ENCODE peak calls at places on chromosomes 6 and 20, in six cellular contexts. C is PC-3, N is IMR-90, P is H9, W is HepG2, M is astrocyte. Y is an unnamed sample.

GRCh38 chr6:37615564-37616340 is 81.9 kb downstream of the MDGA1 start:
- DNase-seq in N (no peak), W (no peak), C (no peak), P (no peak), M (peak; percentile 72), Y (no peak)

GRCh38 chr6:37700266-37700973 is 2.7 kb upstream of the MDGA1 start:
- DNase-seq in N (no peak), P (no peak), C (no peak), M (no peak), W (peak; percentile 36), Y (no peak)

GRCh38 chr6:168599118-168599494 is 158.1 kb downstream of the SMOC2 start:
- DNase-seq in W (no peak), M (no peak), N (no peak), P (no peak), C (no peak), Y (no peak)

GRCh38 chr20:53736757-53737403 is 143.2 kb upstream of the ZNF217 start:
- DNase-seq in P (no peak), W (no peak), N (peak; percentile 49), C (peak; percentile 49), M (peak; percentile 53), Y (no peak)

GRCh38 chr20:63141531-63141930 is 74.4 kb downstream of the YTHDF1 start:
- DNase-seq in M (no peak), W (no peak), P (no peak), C (no peak), N (no peak), Y (no peak)

GRCh38 chr6:118869350-118869749 is 24.6 kb upstream of the ASF1A start:
- DNase-seq in W (no peak), P (no peak), N (peak; percentile 42), C (peak; percentile 63), M (peak; percentile 74), Y (no peak)

GRCh38 chr6:107805504-107805903 is 18.6 kb downstream of the SCML4 start:
- DNase-seq in N (no peak), P (no peak), M (no peak), C (no peak), W (no peak), Y (no peak)

GRCh38 chr6:136920858-136921520 is 1.1 kb upstream of the SLC35D3 start:
- DNase-seq in C (no peak), M (no peak), P (peak; percentile 43), W (no peak), N (no peak), Y (peak; percentile 42)

GRCh38 chr6:158008894-158009891 is 27.5 kb downstream of the SYNJ2 start:
- DNase-seq in N (peak; percentile 75), M (peak; percentile 60), C (peak; percentile 32), P (no peak), W (no peak), Y (no peak)

GRCh38 chr20:25277941-25278521 is 30.1 kb downstream of the PYGB start:
- DNase-seq in C (no peak), N (no peak), P (no peak), M (no peak), W (no peak), Y (no peak)

GRCh38 chr20:51562334-51563140 is 20.0 kb upstream of the NFATC2 start:
- DNase-seq in N (peak; percentile 95), W (no peak), P (peak; percentile 67), M (peak; percentile 96), C (peak; percentile 93), Y (peak; percentile 83)

GRCh38 chr6:140855520-140855919 is 1277.2 kb upstream of the GJE1 start:
- DNase-seq in C (peak; percentile 18), N (peak; percentile 29), P (no peak), W (no peak), M (no peak), Y (no peak)

GRCh38 chr6:67544851-67545452 is 1090.1 kb upstream of the ADGRB3 start:
- DNase-seq in N (no peak), W (no peak), C (no peak), P (no peak), M (no peak), Y (no peak)

GRCh38 chr20:7490288-7490687 is 450.0 kb downstream of the HAO1 start:
- DNase-seq in W (no peak), P (no peak), C (no peak), N (no peak), M (peak; percentile 10), Y (no peak)

GRCh38 chr6:2877057-2877882 is 25.8 kb downstream of the SERPINB9 start:
- DNase-seq in W (peak; percentile 85), C (peak; percentile 59), P (no peak), N (peak; percentile 57), M (peak; percentile 33), Y (no peak)

GRCh38 chr6:2877960-2878359 is 25.1 kb downstream of the SERPINB9 start:
- DNase-seq in C (peak; percentile 11), W (no peak), M (no peak), P (no peak), N (no peak), Y (no peak)

GRCh38 chr6:2873643-2874042 is 29.5 kb downstream of the SERPINB9 start:
- DNase-seq in C (no peak), P (no peak), W (no peak), N (no peak), M (no peak), Y (no peak)

GRCh38 chr6:2875840-2876207 is 27.3 kb downstream of the SERPINB9 start:
- DNase-seq in N (no peak), W (no peak), C (no peak), M (no peak), P (no peak), Y (peak; percentile 34)

GRCh38 chr6:2876210-2877056 is 26.7 kb downstream of the SERPINB9 start:
- DNase-seq in M (peak; percentile 89), N (peak; percentile 81), P (no peak), C (peak; percentile 68), W (peak; percentile 100), Y (peak; percentile 64)
- H3K9ac ChIP-seq in M (peak overlapping the region; percentile 59), N (no peak overlapping the region), P (no peak overlapping the region), C (peak overlapping the region; percentile 63), W (peak overlapping the region; percentile 79), Y (no peak overlapping the region)

GRCh38 chr20:5914859-5915258 is 35.5 kb downstream of the TRMT6 start:
- DNase-seq in N (no peak), C (no peak), W (no peak), P (no peak), M (no peak), Y (no peak)
- H3K9ac ChIP-seq in N (no peak overlapping the region), C (no peak overlapping the region), W (no peak overlapping the region), P (no peak overlapping the region), M (no peak overlapping the region), Y (no peak overlapping the region)

DNA sequence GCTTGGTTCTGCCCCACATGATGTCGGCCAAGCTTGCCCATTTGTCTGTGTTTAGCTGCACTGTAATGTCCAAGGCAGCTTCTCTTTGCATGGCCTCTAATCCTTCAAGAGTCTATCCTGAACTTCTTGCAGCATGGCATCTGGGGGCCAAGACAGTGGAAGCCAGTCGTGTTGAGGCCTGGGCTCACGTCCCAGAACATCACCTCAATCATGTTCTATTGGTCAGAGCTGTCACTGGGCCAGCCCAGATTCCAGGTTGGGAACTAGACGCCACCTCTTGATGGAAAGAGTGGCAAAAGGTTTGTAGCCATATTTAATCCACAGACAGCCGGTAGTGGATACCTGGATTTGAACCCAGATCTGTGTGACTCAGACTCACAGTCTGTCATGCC is 25.3 kb downstream of the PPARD start:
- DNase-seq in N (no peak), C (no peak), M (no peak), P (no peak), W (no peak), Y (no peak)
- H3K9ac ChIP-seq in N (no peak overlapping the region), C (no peak overlapping the region), M (no peak overlapping the region), P (no peak overlapping the region), W (peak overlapping the region; percentile 20), Y (no peak overlapping the region)

DNA sequence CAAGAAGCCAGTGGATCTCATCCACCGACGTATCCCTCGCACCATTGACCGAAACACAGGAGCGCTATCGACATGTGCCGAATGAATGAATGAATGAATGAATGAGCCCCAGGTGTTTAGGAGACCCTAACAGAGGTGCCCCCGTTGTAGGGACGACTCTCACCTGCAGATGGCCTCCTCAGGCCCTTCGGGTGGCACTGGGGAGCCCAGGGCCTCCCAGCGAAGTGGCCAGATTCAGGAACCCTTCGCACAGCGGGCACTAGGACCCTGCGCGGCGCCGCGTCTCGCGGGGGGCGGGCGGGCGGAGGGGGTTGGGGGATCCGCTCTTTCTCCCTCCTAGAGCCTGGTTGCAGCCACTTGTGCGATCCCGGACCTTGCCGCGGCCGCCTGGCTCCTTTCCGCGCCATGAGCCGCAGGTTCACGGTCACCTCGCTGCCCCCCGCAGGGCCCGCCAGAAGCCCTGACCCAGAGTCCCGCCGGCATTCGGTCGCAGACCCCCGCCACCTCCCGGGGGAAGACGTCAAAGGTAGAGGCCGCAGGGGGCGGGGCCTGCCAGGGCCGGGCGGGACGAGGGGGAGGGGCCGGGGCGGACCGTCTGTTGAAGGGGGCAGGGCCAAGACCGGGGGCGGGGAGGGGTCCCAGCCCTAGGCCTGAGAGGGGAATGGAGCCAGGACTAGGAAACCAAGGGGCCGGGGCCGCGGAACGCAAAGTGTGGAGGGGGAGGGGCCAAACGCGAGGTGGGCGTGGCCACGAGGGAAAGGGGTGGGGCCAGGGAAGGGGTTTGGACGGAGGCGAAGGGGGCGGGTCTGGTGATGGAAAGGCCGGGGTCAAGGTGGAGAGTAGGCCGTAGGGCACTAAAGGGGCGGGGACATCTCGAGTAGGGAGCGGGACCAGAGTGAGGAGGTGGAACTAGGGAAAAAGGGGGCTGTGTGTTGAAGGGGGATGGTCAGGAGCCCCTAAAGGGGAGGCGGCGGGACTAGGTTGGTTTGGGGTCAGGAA is 7.4 kb upstream of the SLC12A5 start:
- DNase-seq in C (peak; percentile 61), N (no peak), W (peak; percentile 69), P (peak; percentile 98), M (no peak), Y (peak; percentile 96)
- H3K9ac ChIP-seq in C (peak overlapping the region; percentile 46), N (no peak overlapping the region), W (peak overlapping the region; percentile 71), P (no peak overlapping the region), M (no peak overlapping the region), Y (no peak overlapping the region)

GRCh38 chr6:84500726-84501125 is 263.7 kb downstream of the TBX18 start:
- DNase-seq in W (no peak), C (no peak), M (no peak), N (no peak), P (no peak), Y (no peak)

GRCh38 chr6:84498905-84499304 is 265.5 kb downstream of the TBX18 start:
- DNase-seq in N (no peak), M (no peak), W (no peak), C (no peak), P (no peak), Y (no peak)

GRCh38 chr6:84504025-84504424 is 260.4 kb downstream of the TBX18 start:
- DNase-seq in W (no peak), P (no peak), C (no peak), N (no peak), M (no peak), Y (no peak)

DNA sequence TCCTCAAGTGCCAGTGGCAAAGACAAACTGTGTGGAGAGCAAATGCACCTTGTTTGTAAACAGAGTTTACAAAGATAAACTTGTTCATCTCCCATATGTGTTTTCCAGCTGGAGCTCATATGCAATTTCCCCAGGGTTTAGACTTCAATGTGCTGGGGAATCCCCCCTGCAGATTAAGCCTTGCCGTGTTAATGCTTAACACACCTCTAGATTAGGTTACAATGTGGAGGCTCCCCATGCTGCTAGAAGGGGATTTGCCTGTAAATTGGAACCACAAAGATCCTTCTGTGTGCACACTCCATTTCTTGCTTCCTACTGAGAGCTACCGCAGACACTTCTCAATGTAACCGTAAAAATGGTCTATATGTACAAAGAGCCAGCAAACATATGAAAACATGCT is 263.1 kb downstream of the TBX18 start:
- DNase-seq in C (no peak), M (no peak), P (no peak), W (no peak), N (no peak), Y (peak; percentile 64)
- H3K9ac ChIP-seq in C (no peak overlapping the region), M (no peak overlapping the region), P (no peak overlapping the region), W (no peak overlapping the region), N (no peak overlapping the region), Y (no peak overlapping the region)

Y was measured in neural progenitor cell.